ENCODE peak calls at places on chromosomes 16 and 17, in nine cellular contexts. One of them, this sample, is unnamed. For H3K4me1, the result is how much of the 10 kb centered on the place peaks cover.

GRCh38 chr16:51374346-51374745 is 223.3 kb upstream of the SALL1 start:
- DNase-seq in uterus: no peak
- DNase-seq in A673: peak
- DNase-seq in heart left ventricle: no peak
- DNase-seq in adrenal gland: no peak
- DNase-seq in esophagus squamous epithelium: no peak
- DNase-seq in fibroblast of lung: peak
- DNase-seq in spleen: no peak
- DNase-seq in RWPE2: no peak
- DNase-seq in this sample: no peak

GRCh38 chr17:41556931-41557330 is 14.9 kb downstream of the KRT9 start:
- DNase-seq in uterus: no peak
- DNase-seq in A673: no peak
- DNase-seq in heart left ventricle: no peak
- DNase-seq in adrenal gland: no peak
- DNase-seq in esophagus squamous epithelium: no peak
- DNase-seq in fibroblast of lung: no peak
- DNase-seq in spleen: no peak
- DNase-seq in RWPE2: no peak
- DNase-seq in this sample: no peak

GRCh38 chr17:21458036-21458435 is 81.9 kb downstream of the KCNJ12 start:
- DNase-seq in uterus: no peak
- DNase-seq in A673: no peak
- DNase-seq in heart left ventricle: no peak
- DNase-seq in adrenal gland: no peak
- DNase-seq in esophagus squamous epithelium: no peak
- DNase-seq in fibroblast of lung: peak
- DNase-seq in spleen: no peak
- DNase-seq in RWPE2: no peak
- DNase-seq in this sample: no peak

GRCh38 chr17:82636626-82637598 is 11.3 kb downstream of the WDR45B start:
- DNase-seq in uterus: no peak
- DNase-seq in A673: no peak
- DNase-seq in heart left ventricle: no peak
- DNase-seq in adrenal gland: no peak
- DNase-seq in esophagus squamous epithelium: no peak
- DNase-seq in fibroblast of lung: no peak
- DNase-seq in spleen: no peak
- DNase-seq in RWPE2: no peak
- DNase-seq in this sample: no peak

GRCh38 chr16:89152831-89153700 is 18.5 kb upstream of the CDH15 start:
- DNase-seq in uterus: no peak
- DNase-seq in A673: peak
- DNase-seq in heart left ventricle: no peak
- DNase-seq in adrenal gland: no peak
- DNase-seq in esophagus squamous epithelium: no peak
- DNase-seq in fibroblast of lung: no peak
- DNase-seq in spleen: peak
- DNase-seq in RWPE2: no peak
- DNase-seq in this sample: no peak

GRCh38 chr17:73639322-73639721 is 4.9 kb downstream of the SDK2 start:
- DNase-seq in uterus: no peak
- DNase-seq in A673: peak
- DNase-seq in heart left ventricle: no peak
- DNase-seq in adrenal gland: no peak
- DNase-seq in esophagus squamous epithelium: no peak
- DNase-seq in fibroblast of lung: no peak
- DNase-seq in spleen: no peak
- DNase-seq in RWPE2: no peak
- DNase-seq in this sample: no peak

GRCh38 chr17:40355123-40355803 is 9.3 kb downstream of the GJD3 start:
- DNase-seq in uterus: peak
- DNase-seq in A673: peak
- DNase-seq in heart left ventricle: peak
- DNase-seq in adrenal gland: peak
- DNase-seq in esophagus squamous epithelium: no peak
- DNase-seq in fibroblast of lung: peak
- DNase-seq in spleen: peak
- DNase-seq in RWPE2: no peak
- DNase-seq in this sample: peak

GRCh38 chr17:17298108-17298507 is 5.1 kb upstream of the NT5M start:
- DNase-seq in uterus: no peak
- DNase-seq in A673: no peak
- DNase-seq in heart left ventricle: no peak
- DNase-seq in adrenal gland: no peak
- DNase-seq in esophagus squamous epithelium: no peak
- DNase-seq in fibroblast of lung: no peak
- DNase-seq in spleen: no peak
- DNase-seq in RWPE2: no peak
- DNase-seq in this sample: no peak

DNA sequence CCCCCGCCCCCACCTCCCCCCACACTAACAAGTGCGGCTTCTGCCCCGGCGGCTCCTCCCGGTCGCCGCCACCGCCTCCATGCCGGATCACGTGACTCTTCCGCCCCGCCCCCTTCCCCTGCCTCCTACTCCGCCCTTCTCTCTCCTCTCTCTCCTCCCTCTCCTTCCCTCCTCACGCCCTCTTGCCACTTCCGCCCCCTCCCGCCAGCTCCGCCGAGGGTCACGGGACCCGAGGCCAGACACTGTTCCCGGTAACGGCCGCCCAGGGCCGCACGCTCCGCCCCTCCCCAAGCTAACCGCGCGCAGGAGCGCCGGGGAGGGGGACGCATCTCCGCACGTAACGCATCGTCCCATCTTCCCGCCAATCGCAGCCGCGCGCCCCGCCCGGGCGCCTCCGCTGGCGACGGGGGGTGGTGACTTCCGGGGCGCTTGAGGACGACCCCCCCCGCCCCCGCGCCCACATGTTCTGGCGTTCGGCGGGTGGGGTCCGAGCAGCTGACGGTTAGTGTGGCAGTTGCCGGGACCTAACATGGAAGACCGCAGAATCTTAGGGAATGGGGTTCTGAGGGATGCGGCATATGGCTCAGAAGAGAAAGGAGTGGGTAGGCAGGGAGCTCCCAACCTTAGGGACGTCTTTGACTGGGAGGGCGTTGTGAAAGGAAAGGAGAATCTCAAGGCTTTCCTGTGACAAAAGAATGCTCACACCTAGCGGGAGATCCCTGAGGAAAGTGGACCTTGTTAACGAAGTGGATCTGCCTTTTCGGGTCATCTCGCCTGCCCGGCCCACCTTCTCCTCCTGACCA is at the start of gene USP32:
- DNase-seq in uterus: peak
- DNase-seq in A673: peak
- DNase-seq in heart left ventricle: peak
- DNase-seq in adrenal gland: peak
- DNase-seq in esophagus squamous epithelium: peak
- DNase-seq in fibroblast of lung: peak
- DNase-seq in spleen: peak
- DNase-seq in RWPE2: peak
- DNase-seq in this sample: peak
- TF ChIP-seq CTCF in uterus: peak
- TF ChIP-seq CTCF in A673: no peak
- TF ChIP-seq CTCF in heart left ventricle: no peak
- TF ChIP-seq CTCF in adrenal gland: peak
- TF ChIP-seq CTCF in esophagus squamous epithelium: no peak
- TF ChIP-seq CTCF in fibroblast of lung: peak
- TF ChIP-seq CTCF in spleen: peak
- TF ChIP-seq CTCF in RWPE2: no peak
- TF ChIP-seq CTCF in this sample: no peak

DNA sequence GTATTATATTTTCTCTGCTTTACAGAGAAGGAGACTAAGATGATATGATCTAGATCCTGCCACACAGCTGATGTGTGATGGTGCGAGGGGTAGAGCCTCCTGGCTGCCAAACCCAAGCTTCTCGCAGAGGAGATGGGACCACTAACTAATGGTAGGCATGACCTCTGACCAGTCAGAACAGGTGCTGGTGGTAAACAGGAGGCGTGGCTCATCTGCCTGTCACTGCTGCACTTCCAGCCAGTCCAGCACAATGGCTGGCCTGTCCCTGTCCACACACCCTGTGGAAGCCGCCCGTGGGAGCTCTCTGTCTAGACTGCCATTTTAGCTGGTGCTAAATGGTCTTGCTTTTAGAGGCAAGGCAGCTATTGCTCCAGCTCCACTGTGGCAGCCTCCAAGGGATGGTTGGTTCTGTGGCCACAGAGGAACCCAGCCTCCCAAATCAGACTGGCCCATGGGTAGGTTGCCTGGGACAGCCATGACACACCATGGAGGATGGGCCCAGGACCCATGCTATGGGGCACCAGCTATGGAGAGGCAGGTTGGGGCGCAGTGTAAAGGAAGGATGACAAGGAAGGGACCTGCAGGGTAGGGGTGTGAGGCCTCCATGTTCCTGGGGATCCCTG is 86.7 kb downstream of the KSR1 start:
- DNase-seq in uterus: no peak
- DNase-seq in A673: no peak
- DNase-seq in heart left ventricle: no peak
- DNase-seq in adrenal gland: no peak
- DNase-seq in esophagus squamous epithelium: no peak
- DNase-seq in fibroblast of lung: no peak
- DNase-seq in spleen: peak
- DNase-seq in RWPE2: no peak
- DNase-seq in this sample: no peak
- H3K4me1 ChIP-seq in uterus: under half
- H3K4me1 ChIP-seq in A673: under half
- H3K4me1 ChIP-seq in heart left ventricle: under half
- H3K4me1 ChIP-seq in adrenal gland: under half
- H3K4me1 ChIP-seq in esophagus squamous epithelium: under half
- H3K4me1 ChIP-seq in fibroblast of lung: under half
- H3K4me1 ChIP-seq in spleen: half or more
- H3K4me1 ChIP-seq in RWPE2: under half
- H3K4me1 ChIP-seq in this sample: under half

DNA sequence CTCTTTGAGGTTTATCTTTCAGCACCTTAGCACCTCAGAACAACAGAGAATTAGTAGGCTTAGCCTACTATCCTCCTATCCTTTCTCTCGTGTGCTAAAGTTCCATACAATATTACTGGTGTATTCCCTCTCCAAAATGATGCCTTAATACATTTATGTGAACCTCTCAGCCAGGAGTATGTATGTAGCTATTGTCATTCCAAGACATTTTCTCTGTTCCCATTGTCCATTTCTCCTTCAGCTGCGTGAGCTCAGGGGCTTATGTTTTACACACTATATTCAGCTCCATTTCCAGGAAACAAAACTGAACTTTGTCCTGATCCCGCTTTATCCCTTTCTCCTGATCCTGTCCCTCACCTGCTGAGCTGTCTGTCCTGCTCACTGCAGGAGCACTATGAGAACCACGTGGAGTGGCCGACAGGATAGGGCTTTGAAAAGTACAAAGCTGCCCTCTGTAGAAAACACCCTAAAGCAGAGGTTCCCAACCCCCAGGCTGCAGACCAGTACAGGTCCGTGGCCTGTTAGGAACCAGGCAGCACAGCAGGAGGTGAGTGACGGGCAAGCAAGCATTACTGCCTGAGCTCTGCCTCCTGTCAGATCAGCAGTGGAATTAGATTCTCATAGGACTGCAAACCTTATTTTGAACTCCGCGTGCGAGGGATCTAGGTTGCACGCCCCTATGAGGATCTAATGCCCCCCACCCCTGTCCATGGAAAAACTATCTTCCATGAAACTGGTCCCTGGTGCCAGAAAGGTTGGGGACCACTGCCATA is 55.7 kb downstream of the CENPV start:
- DNase-seq in uterus: no peak
- DNase-seq in A673: no peak
- DNase-seq in heart left ventricle: no peak
- DNase-seq in adrenal gland: no peak
- DNase-seq in esophagus squamous epithelium: no peak
- DNase-seq in fibroblast of lung: no peak
- DNase-seq in spleen: no peak
- DNase-seq in RWPE2: no peak
- DNase-seq in this sample: no peak
- TF ChIP-seq CTCF in uterus: no peak
- TF ChIP-seq CTCF in A673: no peak
- TF ChIP-seq CTCF in heart left ventricle: no peak
- TF ChIP-seq CTCF in adrenal gland: no peak
- TF ChIP-seq CTCF in esophagus squamous epithelium: no peak
- TF ChIP-seq CTCF in fibroblast of lung: no peak
- TF ChIP-seq CTCF in spleen: no peak
- TF ChIP-seq CTCF in RWPE2: no peak
- TF ChIP-seq CTCF in this sample: no peak

GRCh38 chr16:30113711-30114333 is 485 bp upstream of the GDPD3 start:
- DNase-seq in uterus: no peak
- DNase-seq in A673: no peak
- DNase-seq in heart left ventricle: no peak
- DNase-seq in adrenal gland: no peak
- DNase-seq in esophagus squamous epithelium: no peak
- DNase-seq in fibroblast of lung: no peak
- DNase-seq in spleen: no peak
- DNase-seq in RWPE2: no peak
- DNase-seq in this sample: no peak

GRCh38 chr16:30113031-30113710 is at the start of gene GDPD3:
- DNase-seq in uterus: no peak
- DNase-seq in A673: no peak
- DNase-seq in heart left ventricle: no peak
- DNase-seq in adrenal gland: peak
- DNase-seq in esophagus squamous epithelium: no peak
- DNase-seq in fibroblast of lung: peak
- DNase-seq in spleen: no peak
- DNase-seq in RWPE2: no peak
- DNase-seq in this sample: peak

GRCh38 chr16:30116291-30117207 is 3.2 kb upstream of the GDPD3 start:
- DNase-seq in uterus: no peak
- DNase-seq in A673: no peak
- DNase-seq in heart left ventricle: no peak
- DNase-seq in adrenal gland: no peak
- DNase-seq in esophagus squamous epithelium: no peak
- DNase-seq in fibroblast of lung: no peak
- DNase-seq in spleen: no peak
- DNase-seq in RWPE2: no peak
- DNase-seq in this sample: no peak

GRCh38 chr16:30114411-30114810 is 1.1 kb upstream of the GDPD3 start:
- DNase-seq in uterus: no peak
- DNase-seq in A673: no peak
- DNase-seq in heart left ventricle: no peak
- DNase-seq in adrenal gland: peak
- DNase-seq in esophagus squamous epithelium: no peak
- DNase-seq in fibroblast of lung: no peak
- DNase-seq in spleen: no peak
- DNase-seq in RWPE2: no peak
- DNase-seq in this sample: no peak

GRCh38 chr16:30115238-30115637 is 1.9 kb upstream of the GDPD3 start:
- DNase-seq in uterus: no peak
- DNase-seq in A673: no peak
- DNase-seq in heart left ventricle: no peak
- DNase-seq in adrenal gland: no peak
- DNase-seq in esophagus squamous epithelium: no peak
- DNase-seq in fibroblast of lung: no peak
- DNase-seq in spleen: no peak
- DNase-seq in RWPE2: no peak
- DNase-seq in this sample: no peak
- H3K4me1 ChIP-seq in uterus: under half
- H3K4me1 ChIP-seq in A673: under half
- H3K4me1 ChIP-seq in heart left ventricle: under half
- H3K4me1 ChIP-seq in adrenal gland: under half
- H3K4me1 ChIP-seq in esophagus squamous epithelium: under half
- H3K4me1 ChIP-seq in fibroblast of lung: under half
- H3K4me1 ChIP-seq in spleen: under half
- H3K4me1 ChIP-seq in RWPE2: under half
- H3K4me1 ChIP-seq in this sample: under half

This sample was measured in BE2C.